ENCODE peak calls at places on chromosomes 3 and 15, in six cellular contexts. X is DMS153, Y is adrenal gland, A is GM10248, O is posterior vena cava, K is HS-5. L is an unnamed sample.

GRCh38 chr3:23239181-23240068 is 36.3 kb downstream of the UBE2E2 start:
- DNase-seq in A (no peak), Y (no peak), O (no peak), K (no peak), X (no peak), L (no peak)

GRCh38 chr3:28835249-28835648 is 445.6 kb upstream of the RBMS3 start:
- DNase-seq in O (no peak), A (no peak), K (no peak), X (no peak), Y (no peak), L (no peak)

GRCh38 chr15:35822153-35822552 is 276.2 kb upstream of the DPH6 start:
- DNase-seq in K (no peak), X (no peak), A (no peak), O (no peak), Y (no peak), L (no peak)

GRCh38 chr3:55491296-55491816 is 4.2 kb upstream of the WNT5A start:
- DNase-seq in O (no peak), K (peak), Y (peak), A (no peak), X (no peak), L (no peak)

GRCh38 chr3:120182613-120183524 is 88.6 kb upstream of the GSK3B start:
- DNase-seq in O (no peak), A (peak), K (no peak), X (peak), Y (no peak), L (no peak)

GRCh38 chr15:85026304-85027032 is 44.8 kb downstream of the PDE8A start:
- DNase-seq in A (no peak), X (no peak), K (no peak), O (no peak), Y (peak), L (no peak)

GRCh38 chr3:187841552-187841951 is 96.3 kb upstream of the BCL6 start:
- DNase-seq in X (no peak), K (peak), O (no peak), Y (peak), A (no peak), L (peak)

GRCh38 chr15:41180206-41180789 is 50.3 kb downstream of the EXD1 start:
- DNase-seq in O (no peak), K (peak), A (no peak), Y (no peak), X (no peak), L (no peak)

GRCh38 chr3:14461748-14462324 is 59.4 kb downstream of the SLC6A6 start:
- DNase-seq in X (peak), A (peak), Y (peak), K (no peak), O (no peak), L (peak)

GRCh38 chr3:119891944-119892721 is 110.2 kb downstream of the NR1I2 start:
- DNase-seq in K (no peak), A (peak), O (no peak), X (no peak), Y (peak), L (peak)

GRCh38 chr3:151460240-151460639 is 621 bp downstream of the IGSF10 start:
- DNase-seq in Y (no peak), K (no peak), O (no peak), X (no peak), A (no peak), L (no peak)

GRCh38 chr15:66563126-66563525 is 2.7 kb downstream of the LCTL start:
- DNase-seq in O (peak), X (no peak), A (no peak), K (no peak), Y (peak), L (no peak)

GRCh38 chr15:88704791-88705768 is 66.3 kb downstream of the ISG20 start:
- DNase-seq in K (no peak), A (no peak), Y (peak), X (no peak), O (peak), L (no peak)

GRCh38 chr3:106862067-106862466 is 515.2 kb upstream of the CCDC54 start:
- DNase-seq in A (no peak), O (no peak), Y (no peak), K (no peak), X (no peak), L (peak)